ENCODE peak calls at places on chromosomes 3 and 15, in four cellular contexts. V is adipocyte, Y is bronchial epithelial cell, W is OCI-LY7. F is an unnamed sample.
A peak's percentile ranks its signal among the peaks of the same experiment; 100 is the strongest.

GRCh38 chr3:67389176-67389575 is 265.2 kb downstream of the SUCLG2 start:
- DNase-seq in W (no peak), V (no peak), Y (no peak), F (no peak)

GRCh38 chr3:158742861-158743260 is 10.6 kb upstream of the RARRES1 start:
- DNase-seq in V (peak; percentile 75), Y (peak; percentile 53), W (no peak), F (no peak)

GRCh38 chr15:69979269-69979668 is 118.4 kb downstream of the TLE3 start:
- DNase-seq in Y (peak; percentile 42), W (peak; percentile 80), V (no peak), F (peak; percentile 3)

GRCh38 chr3:75224419-75224818 is 439.7 kb upstream of the FRG2C start:
- DNase-seq in W (no peak), Y (peak; percentile 74), V (no peak), F (no peak)

GRCh38 chr15:73794501-73795133 is 41.5 kb upstream of the INSYN1 start:
- DNase-seq in W (no peak), V (no peak), Y (peak; percentile 57), F (no peak)

GRCh38 chr3:72353236-72354105 is 494.8 kb downstream of the SHQ1 start:
- DNase-seq in Y (peak; percentile 57), W (no peak), V (no peak), F (no peak)

GRCh38 chr3:136860541-136860940 is 1.5 kb upstream of the NCK1 start:
- DNase-seq in W (peak; percentile 40), Y (no peak), V (peak; percentile 44), F (no peak)

GRCh38 chr3:129596194-129597086 is 10.0 kb downstream of the PLXND1 start:
- DNase-seq in W (no peak), Y (no peak), V (peak; percentile 90), F (no peak)

GRCh38 chr3:123816673-123817207 is 67.4 kb downstream of the MYLK start:
- DNase-seq in V (peak; percentile 64), Y (no peak), W (no peak), F (no peak)

GRCh38 chr3:42853056-42853455 is 22.6 kb downstream of the CYP8B1 start:
- DNase-seq in W (no peak), Y (no peak), V (no peak), F (no peak)

GRCh38 chr3:13487403-13487802 is 7.3 kb downstream of the HDAC11 start:
- DNase-seq in W (no peak), Y (no peak), V (no peak), F (no peak)

GRCh38 chr3:151214459-151214858 is 11.4 kb upstream of the GPR171 start:
- DNase-seq in V (no peak), W (no peak), Y (no peak), F (no peak)

GRCh38 chr15:86327230-86327865 is 247.7 kb downstream of the AGBL1 start:
- DNase-seq in Y (peak; percentile 85), W (no peak), V (no peak), F (no peak)

GRCh38 chr3:139772539-139773500 is 95.0 kb upstream of the NMNAT3 start:
- DNase-seq in V (peak; percentile 78), Y (peak; percentile 69), W (no peak), F (peak; percentile 81)

GRCh38 chr3:50333744-50334328 is 5.8 kb upstream of the TUSC2 start:
- DNase-seq in Y (no peak), V (no peak), W (no peak), F (no peak)

GRCh38 chr3:101635954-101636798 is 40.8 kb downstream of the ZBTB11 start:
- DNase-seq in W (peak; percentile 73), V (peak; percentile 27), Y (peak; percentile 27), F (no peak)

GRCh38 chr15:65862682-65863081 is 6.6 kb upstream of the RAB11A start:
- DNase-seq in V (no peak), W (peak; percentile 78), Y (peak; percentile 54), F (no peak)

GRCh38 chr3:104575631-104576030 is 791.1 kb upstream of the ALCAM start:
- DNase-seq in Y (no peak), V (no peak), W (no peak), F (no peak)

GRCh38 chr3:184786271-184787010 is 25.5 kb upstream of the VPS8 start:
- DNase-seq in V (peak; percentile 35), Y (no peak), W (no peak), F (no peak)

GRCh38 chr3:196741401-196741761 is 1.7 kb downstream of the PAK2 start:
- DNase-seq in V (no peak), Y (no peak), W (no peak), F (no peak)

GRCh38 chr15:74725845-74726773 is 781 bp upstream of the CYP1A1 start:
- DNase-seq in V (peak; percentile 65), Y (no peak), W (no peak), F (no peak)

GRCh38 chr3:175381685-175382084 is 522.6 kb downstream of the NAALADL2 start:
- DNase-seq in Y (no peak), W (no peak), V (no peak), F (no peak)

GRCh38 chr3:156483002-156483401 is 71.9 kb downstream of the SSR3 start:
- DNase-seq in W (no peak), Y (no peak), V (no peak), F (no peak)
- H3K4me3 ChIP-seq in W (peak overlapping the region; percentile 58), Y (no peak overlapping the region), V (peak overlapping the region; percentile 22), F (no peak overlapping the region)

GRCh38 chr3:64266065-64266874 is 41.0 kb upstream of the PRICKLE2 start:
- DNase-seq in V (peak; percentile 84), W (no peak), Y (peak; percentile 93), F (peak; percentile 74)
- H3K4me3 ChIP-seq in V (peak overlapping the region; percentile 96), W (no peak overlapping the region), Y (no peak overlapping the region), F (peak overlapping the region; percentile 83)

GRCh38 chr15:98721166-98721565 is 72.8 kb downstream of the IGF1R start:
- DNase-seq in V (no peak), Y (no peak), W (no peak), F (no peak)

GRCh38 chr15:98719169-98719515 is 70.8 kb downstream of the IGF1R start:
- DNase-seq in W (no peak), V (peak; percentile 36), Y (no peak), F (no peak)

GRCh38 chr15:98722209-98722608 is 73.9 kb downstream of the IGF1R start:
- DNase-seq in W (no peak), V (no peak), Y (no peak), F (no peak)

GRCh38 chr15:98720036-98720435 is 71.7 kb downstream of the IGF1R start:
- DNase-seq in Y (no peak), W (no peak), V (no peak), F (no peak)

GRCh38 chr15:98720577-98720976 is 72.2 kb downstream of the IGF1R start:
- DNase-seq in Y (no peak), V (no peak), W (no peak), F (no peak)
- H3K4me3 ChIP-seq in Y (no peak overlapping the region), V (no peak overlapping the region), W (no peak overlapping the region), F (no peak overlapping the region)

DNA sequence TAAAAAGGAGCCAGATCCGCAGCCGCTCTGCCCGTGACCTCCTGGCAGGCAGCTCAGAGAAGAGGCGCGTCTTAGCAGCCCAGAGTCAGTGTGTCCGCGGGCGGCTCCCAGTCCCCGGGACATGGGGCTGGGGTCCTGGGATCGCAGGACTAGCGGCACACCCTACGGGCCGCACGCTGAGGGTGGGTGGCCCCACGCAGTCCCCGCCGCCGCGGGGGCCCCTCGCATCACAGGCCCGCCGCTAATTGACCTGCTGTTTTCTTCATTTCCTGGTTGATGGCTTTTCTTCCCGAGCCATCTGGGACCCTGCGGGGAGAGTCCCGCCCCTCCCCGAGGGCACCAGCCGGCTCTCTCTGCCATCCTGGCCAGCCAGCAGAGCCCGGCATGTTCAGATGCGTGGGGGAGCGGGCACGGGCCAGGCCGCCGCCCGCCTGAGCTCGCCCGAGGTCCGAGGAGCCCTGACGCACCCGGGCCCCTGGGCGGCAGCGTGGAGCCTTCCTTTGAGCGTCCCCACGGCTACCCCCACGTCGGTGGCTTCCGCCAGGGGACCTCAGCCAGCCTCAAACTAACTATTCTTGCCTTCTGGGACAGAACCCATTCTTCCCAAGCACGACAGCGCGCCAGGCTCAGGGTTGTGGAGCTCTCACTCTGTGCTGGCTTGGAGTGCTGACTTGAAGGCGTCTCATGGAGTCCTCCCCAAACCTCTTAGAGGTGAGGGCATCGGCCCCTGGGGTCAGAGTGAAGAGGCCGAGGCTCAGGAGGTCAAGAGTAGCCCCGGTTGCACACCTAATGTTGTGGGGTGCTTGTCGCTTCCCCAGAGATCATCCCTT is 34.6 kb upstream of the CACNA2D3 start:
- DNase-seq in V (no peak), Y (no peak), W (no peak), F (no peak)
- H3K4me3 ChIP-seq in V (peak overlapping the region; percentile 62), Y (no peak overlapping the region), W (no peak overlapping the region), F (peak overlapping the region; percentile 51)